ENCODE peak calls at places on chromosomes 7 and 10, in ten cellular contexts. I is fibroblast of lung, H is neural progenitor cell, W is PC-9, T is PC-3, V is HCT116, X is K562, D is OCI-LY7, L is hepatocyte, R is GM23248. P is an unnamed sample.

GRCh38 chr7:158828343-158829020 is 827 bp downstream of the ESYT2 start:
- DNase-seq in W (peak), D (peak), H (peak), T (no peak), I (no peak), X (peak), V (no peak), R (peak), L (peak), P (no peak)

GRCh38 chr7:20030915-20031362 is 186.2 kb downstream of the MACC1 start:
- DNase-seq in D (no peak), I (peak), X (no peak), W (no peak), L (no peak), H (no peak), V (peak), R (peak), T (peak), P (no peak)

GRCh38 chr10:121994429-121994881 is 5.5 kb downstream of the TACC2 start:
- DNase-seq in D (no peak), W (peak), V (no peak), I (peak), H (peak), X (no peak), R (peak), L (peak), T (peak), P (no peak)

GRCh38 chr10:113350311-113350710 is 202.5 kb upstream of the HABP2 start:
- DNase-seq in R (no peak), I (no peak), W (no peak), D (no peak), V (no peak), L (no peak), H (no peak), T (no peak), X (no peak), P (no peak)

GRCh38 chr7:81684513-81685262 is 85.2 kb downstream of the HGF start:
- DNase-seq in D (no peak), R (peak), W (peak), T (peak), X (no peak), H (peak), L (peak), V (peak), I (peak), P (peak)

GRCh38 chr10:69703766-69704191 is 73.7 kb downstream of the FAM241B start:
- DNase-seq in R (peak), H (no peak), V (peak), I (peak), D (no peak), X (no peak), L (no peak), W (no peak), T (peak), P (no peak)

GRCh38 chr7:70752794-70753241 is 379.1 kb upstream of the GALNT17 start:
- DNase-seq in H (no peak), V (no peak), R (peak), D (no peak), X (no peak), I (peak), W (no peak), T (no peak), L (no peak), P (peak)

GRCh38 chr7:141654551-141654950 is 47.4 kb downstream of the DENND11 start:
- DNase-seq in R (peak), H (peak), V (peak), L (peak), T (peak), W (peak), I (peak), X (peak), D (peak), P (peak)

GRCh38 chr7:112186300-112186699 is 19.9 kb downstream of the DOCK4 start:
- DNase-seq in I (no peak), V (no peak), D (no peak), L (no peak), W (no peak), X (no peak), T (no peak), R (no peak), H (no peak), P (no peak)

GRCh38 chr10:3071405-3072198 is 4.3 kb downstream of the PFKP start:
- DNase-seq in R (peak), I (peak), X (peak), D (no peak), L (no peak), V (peak), H (no peak), T (peak), W (peak), P (no peak)

GRCh38 chr7:28038175-28038855 is 142.3 kb downstream of the JAZF1 start:
- DNase-seq in X (no peak), W (no peak), T (peak), V (no peak), D (no peak), I (no peak), R (peak), L (no peak), H (no peak), P (no peak)
- H3K4me2 ChIP-seq in X (no peak), W (peak), T (peak), V (peak), D (no peak), I (peak), R (peak), L (peak), H (no peak), P (no peak)

GRCh38 chr10:72720814-72721665 is 29.1 kb downstream of the MCU start:
- DNase-seq in V (no peak), L (no peak), H (no peak), T (no peak), W (no peak), R (peak), D (no peak), X (no peak), I (no peak), P (no peak)
- H3K4me2 ChIP-seq in V (no peak), L (no peak), H (no peak), T (no peak), W (peak), R (no peak), D (no peak), X (no peak), I (no peak), P (no peak)

GRCh38 chr7:97179454-97180104 is 62.1 kb downstream of the SDHAF3 start:
- DNase-seq in T (peak), W (peak), D (peak), H (peak), L (peak), I (peak), X (peak), V (peak), R (peak), P (peak)

DNA sequence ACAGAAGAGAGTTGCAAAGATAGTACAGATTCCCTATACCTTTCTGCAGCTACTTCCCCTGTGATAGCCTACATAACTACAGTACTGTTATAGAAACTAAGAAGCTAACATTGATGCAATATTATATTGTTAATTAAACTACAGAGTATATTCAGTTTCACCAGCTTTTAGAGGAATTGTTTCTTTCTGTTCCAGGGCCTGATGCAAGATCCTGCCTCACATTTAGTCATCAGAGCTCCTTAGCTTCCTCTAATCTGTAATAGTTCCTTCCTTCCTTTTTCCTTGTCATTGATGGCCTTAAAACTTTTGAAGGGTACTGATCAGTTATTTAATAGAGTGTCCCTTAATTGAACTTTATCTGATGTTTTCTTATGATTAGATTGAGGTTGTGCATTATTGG is 56.8 kb downstream of the SDHAF3 start:
- DNase-seq in W (no peak), R (peak), D (no peak), I (peak), L (no peak), V (no peak), X (no peak), T (no peak), H (no peak), P (no peak)
- H3K4me2 ChIP-seq in W (no peak), R (no peak), D (no peak), I (no peak), L (no peak), V (no peak), X (no peak), T (no peak), H (no peak), P (no peak)

DNA sequence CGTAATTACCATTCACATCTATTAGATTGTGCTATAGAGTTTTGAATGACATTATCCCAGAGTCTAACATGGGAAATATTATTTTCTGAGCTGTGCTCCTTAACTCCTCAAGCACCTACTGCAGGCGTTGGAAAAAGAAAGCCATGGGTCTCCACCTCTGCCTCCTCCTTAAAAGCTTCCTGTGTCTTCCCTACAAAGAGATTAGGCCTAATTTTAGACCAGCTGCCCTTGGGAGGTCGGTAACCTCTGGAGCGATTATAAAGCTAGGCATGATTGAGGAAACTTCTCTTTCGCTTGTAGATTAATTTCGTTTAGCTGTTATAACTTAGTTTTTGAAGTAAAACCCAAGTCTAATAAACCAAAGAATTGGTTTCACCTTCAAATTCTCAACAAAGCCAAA is 75.2 kb downstream of the PLXDC2 start:
- DNase-seq in X (no peak), I (no peak), R (no peak), L (no peak), W (no peak), D (no peak), T (no peak), H (peak), V (no peak), P (no peak)
- H3K4me2 ChIP-seq in X (no peak), I (no peak), R (no peak), L (no peak), W (no peak), D (no peak), T (no peak), H (peak), V (no peak), P (no peak)

DNA sequence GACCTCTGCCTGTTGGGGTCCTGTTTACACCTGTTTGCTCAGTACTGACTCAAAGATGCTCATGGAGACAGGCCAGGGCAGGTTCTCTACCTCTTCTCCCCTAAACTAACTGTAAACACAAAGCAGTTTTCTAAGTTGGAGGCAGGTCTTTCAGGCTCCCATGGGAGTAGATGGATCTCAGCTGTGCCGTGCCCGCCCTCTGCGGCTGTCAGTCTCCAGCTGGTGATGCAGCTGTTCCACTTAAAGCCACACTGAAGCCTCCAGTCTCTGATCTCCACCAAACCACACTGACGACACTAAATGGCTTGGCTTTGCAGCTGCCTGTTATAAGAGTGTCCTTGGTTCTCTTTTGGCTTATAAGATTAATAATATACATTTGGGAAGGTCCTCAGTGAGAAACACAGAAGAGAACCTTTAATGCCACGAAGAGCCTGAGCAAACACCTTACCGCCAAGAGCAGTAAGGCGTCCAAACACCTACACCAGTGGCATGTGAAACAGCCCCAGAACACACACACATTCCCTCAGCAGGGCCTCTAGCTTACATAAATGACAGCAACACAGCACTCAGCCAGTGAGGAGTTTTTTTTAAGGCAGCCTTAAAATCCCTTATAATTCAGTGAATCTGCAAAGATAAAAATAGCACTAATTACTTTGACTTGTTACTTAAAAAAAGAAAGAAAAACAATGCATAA is 60.4 kb upstream of the KCNIP2 start:
- DNase-seq in X (no peak), V (no peak), I (peak), L (no peak), H (peak), D (peak), T (no peak), W (no peak), R (no peak), P (no peak)
- H3K4me2 ChIP-seq in X (no peak), V (no peak), I (no peak), L (no peak), H (peak), D (no peak), T (no peak), W (no peak), R (no peak), P (no peak)

GRCh38 chr7:108265007-108265406 is 134.8 kb upstream of the LAMB4 start:
- DNase-seq in X (no peak), W (no peak), L (no peak), T (no peak), R (no peak), I (no peak), H (no peak), V (no peak), D (no peak), P (no peak)

GRCh38 chr7:108268200-108268820 is 138.1 kb upstream of the LAMB4 start:
- DNase-seq in X (no peak), D (no peak), L (no peak), H (no peak), R (peak), V (no peak), T (no peak), W (no peak), I (no peak), P (no peak)

GRCh38 chr7:108266489-108266888 is 136.3 kb upstream of the LAMB4 start:
- DNase-seq in I (no peak), D (no peak), W (no peak), H (no peak), L (no peak), R (peak), X (no peak), T (peak), V (no peak), P (no peak)

GRCh38 chr7:108270385-108270784 is 140.2 kb upstream of the LAMB4 start:
- DNase-seq in W (no peak), H (no peak), R (no peak), T (no peak), L (no peak), V (no peak), I (no peak), D (no peak), X (no peak), P (no peak)

DNA sequence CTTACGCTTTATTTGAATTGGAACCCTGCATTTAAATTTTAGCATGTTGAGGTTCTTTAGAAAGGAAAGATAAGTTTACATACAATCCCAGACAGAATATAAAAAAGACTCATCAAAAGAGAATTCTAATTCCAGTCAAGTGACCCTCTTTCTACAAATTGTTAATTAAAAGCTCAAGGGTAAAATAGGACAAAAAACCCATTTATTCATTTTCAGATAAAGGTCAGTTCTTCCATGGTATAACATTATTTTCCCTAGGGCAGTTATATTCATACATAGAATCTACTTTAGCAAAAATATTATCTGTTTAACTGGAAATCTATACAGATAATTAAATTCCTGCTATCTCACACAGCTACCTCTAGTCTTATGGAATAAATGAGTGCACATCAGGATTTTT is 137.5 kb upstream of the LAMB4 start:
- DNase-seq in L (no peak), R (no peak), D (no peak), X (no peak), V (no peak), T (no peak), H (no peak), W (no peak), I (no peak), P (no peak)
- H3K4me2 ChIP-seq in L (no peak), R (no peak), D (no peak), X (no peak), V (no peak), T (no peak), H (no peak), W (no peak), I (no peak), P (no peak)

P was measured in HepG2.